ENCODE peak calls at places on chromosomes 5 and 9, in nine cellular contexts. T is transverse colon; G is HS-27A; Y is NCI-H1092; V is SIG-M5; R is GM03348; N is astrocyte of the spinal cord; S is stimulated activated CD4-positive, alpha-beta T cell treated with anti-CD3 and anti-CD28 coated beads, Interleukin-4, amount 100 ng/mL, for 4 hours; J is activated T-helper 1 cell treated with Interleukin-2 at 50 U/mL for 16 hours. D is an unnamed sample.

GRCh38 chr5:92353107-92354030 is 970.3 kb upstream of the ARRDC3 start:
- DNase-seq in V (no peak), S (no peak), G (no peak), N (peak), J (no peak), R (peak), Y (no peak), T (no peak), D (peak)

GRCh38 chr5:75640395-75640794 is 29.1 kb downstream of the ANKDD1B start:
- DNase-seq in J (no peak), S (no peak), Y (no peak), V (no peak), N (peak), R (peak), T (no peak), G (no peak), D (peak)

GRCh38 chr5:11050596-11051304 is 289.7 kb upstream of the DAP start:
- DNase-seq in G (no peak), N (no peak), J (no peak), Y (no peak), T (no peak), S (no peak), R (no peak), V (no peak), D (peak)

GRCh38 chr5:99378443-99378842 is 449.6 kb upstream of the CHD1 start:
- DNase-seq in N (no peak), Y (no peak), T (no peak), G (no peak), S (no peak), J (no peak), R (no peak), V (no peak), D (no peak)

GRCh38 chr5:176535101-176535654 is 2.0 kb downstream of the RNF44 start:
- DNase-seq in J (no peak), G (no peak), Y (no peak), R (no peak), N (peak), S (peak), V (peak), T (peak), D (peak)

GRCh38 chr9:4831119-4831518 is 38.4 kb downstream of the RCL1 start:
- DNase-seq in Y (no peak), S (no peak), V (no peak), J (no peak), N (no peak), R (no peak), T (no peak), G (no peak), D (no peak)

GRCh38 chr5:57441557-57441956 is 41.1 kb downstream of the ACTBL2 start:
- DNase-seq in S (no peak), G (peak), T (no peak), Y (no peak), N (peak), V (no peak), R (peak), J (no peak), D (peak)

GRCh38 chr9:37348917-37349316 is 73.6 kb upstream of the GRHPR start:
- DNase-seq in V (no peak), N (no peak), J (no peak), G (no peak), Y (peak), R (no peak), T (no peak), S (no peak), D (no peak)

GRCh38 chr5:159746707-159747106 is 169.6 kb upstream of the ADRA1B start:
- DNase-seq in N (no peak), Y (no peak), V (no peak), J (no peak), R (no peak), S (no peak), G (no peak), T (no peak), D (no peak)

GRCh38 chr9:83560169-83560826 is 22.1 kb upstream of the FRMD3 start:
- DNase-seq in T (no peak), G (no peak), J (no peak), Y (no peak), N (no peak), S (no peak), R (no peak), V (no peak), D (no peak)

GRCh38 chr5:68460147-68460760 is 244.7 kb downstream of the PIK3R1 start:
- DNase-seq in V (no peak), N (peak), Y (no peak), G (no peak), S (peak), T (peak), R (peak), J (no peak), D (peak)

GRCh38 chr5:159449925-159450324 is 119.6 kb upstream of the IL12B start:
- DNase-seq in V (no peak), J (no peak), R (peak), G (no peak), Y (no peak), S (no peak), N (peak), T (no peak), D (peak)

GRCh38 chr9:114386886-114387677 is 700 bp downstream of the AKNA start:
- DNase-seq in N (peak), J (no peak), G (no peak), V (no peak), S (no peak), T (peak), R (peak), Y (no peak), D (no peak)

GRCh38 chr5:878125-878524 is 14.5 kb downstream of the BRD9 start:
- DNase-seq in V (no peak), G (no peak), S (no peak), Y (no peak), J (no peak), T (no peak), R (no peak), N (no peak), D (no peak)

GRCh38 chr5:159067201-159067600 is 32.5 kb downstream of the EBF1 start:
- DNase-seq in S (no peak), T (no peak), G (no peak), R (no peak), V (no peak), J (no peak), N (no peak), Y (no peak), D (no peak)

D was measured in A172.